ENCODE peak calls at places on chromosomes 11 and 22, in four cellular contexts. One of them, this sample, is unnamed.

GRCh38 chr11:104946907-104947306 is 21.5 kb downstream of the CASP4 start:
- DNase-seq in K562: peak; percentile 12
- DNase-seq in IMR-90: peak; percentile 59
- DNase-seq in A549: peak; percentile 45
- DNase-seq in this sample: peak; percentile 27

GRCh38 chr11:104967493-104968364 is 645 bp downstream of the CASP4 start:
- DNase-seq in A549: no peak
- DNase-seq in IMR-90: peak; percentile 16
- DNase-seq in K562: no peak
- DNase-seq in this sample: no peak

GRCh38 chr22:26364066-26365015 is 64.7 kb upstream of the ASPHD2 start:
- DNase-seq in IMR-90: peak; percentile 80
- DNase-seq in K562: peak; percentile 38
- DNase-seq in A549: peak; percentile 81
- DNase-seq in this sample: peak; percentile 27

GRCh38 chr11:117127164-117127563 is 16.9 kb upstream of the PAFAH1B2 start:
- DNase-seq in IMR-90: no peak
- DNase-seq in A549: no peak
- DNase-seq in K562: no peak
- DNase-seq in this sample: no peak

GRCh38 chr11:30788849-30789248 is 202.7 kb upstream of the MPPED2 start:
- DNase-seq in A549: no peak
- DNase-seq in IMR-90: no peak
- DNase-seq in K562: no peak
- DNase-seq in this sample: no peak

GRCh38 chr22:36405671-36406070 is 17.9 kb upstream of the MYH9 start:
- DNase-seq in IMR-90: no peak
- DNase-seq in K562: no peak
- DNase-seq in A549: no peak
- DNase-seq in this sample: no peak

GRCh38 chr11:77202941-77203900 is 75.2 kb downstream of the MYO7A start:
- DNase-seq in A549: no peak
- DNase-seq in IMR-90: no peak
- DNase-seq in K562: no peak
- DNase-seq in this sample: no peak

GRCh38 chr11:62169935-62170334 is 20.1 kb upstream of the SCGB1D1 start:
- DNase-seq in A549: no peak
- DNase-seq in K562: no peak
- DNase-seq in IMR-90: no peak
- DNase-seq in this sample: no peak

GRCh38 chr22:27245056-27245455 is 556.5 kb downstream of the MN1 start:
- DNase-seq in K562: no peak
- DNase-seq in A549: no peak
- DNase-seq in IMR-90: no peak
- DNase-seq in this sample: no peak

GRCh38 chr22:42747701-42748513 is 27.2 kb upstream of the A4GALT start:
- DNase-seq in A549: no peak
- DNase-seq in IMR-90: peak; percentile 76
- DNase-seq in K562: no peak
- DNase-seq in this sample: no peak

GRCh38 chr11:35815556-35816315 is 128.1 kb upstream of the LDLRAD3 start:
- DNase-seq in IMR-90: peak; percentile 24
- DNase-seq in A549: no peak
- DNase-seq in K562: no peak
- DNase-seq in this sample: no peak

GRCh38 chr11:120523196-120523595 is 11.6 kb downstream of the GRIK4 start:
- DNase-seq in K562: no peak
- DNase-seq in A549: no peak
- DNase-seq in IMR-90: no peak
- DNase-seq in this sample: no peak

GRCh38 chr11:86138958-86139357 is 70.1 kb upstream of the PICALM start:
- DNase-seq in A549: no peak
- DNase-seq in K562: no peak
- DNase-seq in IMR-90: no peak
- DNase-seq in this sample: peak; percentile 84

GRCh38 chr11:122103366-122103765 is 12.6 kb downstream of the BLID start:
- DNase-seq in IMR-90: peak; percentile 61
- DNase-seq in A549: no peak
- DNase-seq in K562: no peak
- DNase-seq in this sample: no peak

GRCh38 chr11:6523253-6523652 is 26.2 kb downstream of the DNHD1 start:
- DNase-seq in IMR-90: peak; percentile 81
- DNase-seq in K562: no peak
- DNase-seq in A549: peak; percentile 31
- DNase-seq in this sample: no peak

GRCh38 chr11:26037716-26038115 is 294.2 kb upstream of the ANO3 start:
- DNase-seq in K562: no peak
- DNase-seq in A549: no peak
- DNase-seq in IMR-90: no peak
- DNase-seq in this sample: no peak

GRCh38 chr11:60336767-60337391 is 9.8 kb downstream of the MS4A6E start:
- DNase-seq in K562: no peak
- DNase-seq in A549: no peak
- DNase-seq in IMR-90: no peak
- DNase-seq in this sample: peak; percentile 55

GRCh38 chr11:125513705-125514265 is 17.7 kb upstream of the FEZ1 start:
- DNase-seq in IMR-90: no peak
- DNase-seq in A549: no peak
- DNase-seq in K562: no peak
- DNase-seq in this sample: no peak

GRCh38 chr11:32071811-32072210 is 19.1 kb upstream of the RCN1 start:
- DNase-seq in IMR-90: peak; percentile 68
- DNase-seq in K562: no peak
- DNase-seq in A549: peak; percentile 41
- DNase-seq in this sample: no peak

GRCh38 chr11:27305751-27306150 is 57.3 kb downstream of the CCDC34 start:
- DNase-seq in IMR-90: no peak
- DNase-seq in K562: no peak
- DNase-seq in A549: no peak
- DNase-seq in this sample: no peak

GRCh38 chr22:20033045-20033706 is 12.3 kb downstream of the TANGO2 start:
- DNase-seq in K562: no peak
- DNase-seq in IMR-90: no peak
- DNase-seq in A549: no peak
- DNase-seq in this sample: no peak

GRCh38 chr11:33542921-33543320 is 157.7 kb downstream of the C11orf91 start:
- DNase-seq in IMR-90: peak; percentile 40
- DNase-seq in K562: peak; percentile 54
- DNase-seq in A549: peak; percentile 55
- DNase-seq in this sample: no peak

GRCh38 chr11:100876826-100877545 is 189.9 kb downstream of the ARHGAP42 start:
- DNase-seq in K562: no peak
- DNase-seq in IMR-90: peak; percentile 98
- DNase-seq in A549: peak; percentile 27
- DNase-seq in this sample: no peak

GRCh38 chr11:6298605-6299004 is 21.7 kb downstream of the CAVIN3 start:
- DNase-seq in IMR-90: no peak
- DNase-seq in A549: peak; percentile 72
- DNase-seq in K562: no peak
- DNase-seq in this sample: no peak

GRCh38 chr11:70569996-70570692 is 171.8 kb downstream of the CTTN start:
- DNase-seq in A549: no peak
- DNase-seq in K562: no peak
- DNase-seq in IMR-90: no peak
- DNase-seq in this sample: no peak
- H3K9me3 ChIP-seq in A549: no peaks in the 10 kb centered on the region
- H3K9me3 ChIP-seq in K562: no peaks in the 10 kb centered on the region
- H3K9me3 ChIP-seq in IMR-90: no peaks in the 10 kb centered on the region
- H3K9me3 ChIP-seq in this sample: no peaks in the 10 kb centered on the region

DNA sequence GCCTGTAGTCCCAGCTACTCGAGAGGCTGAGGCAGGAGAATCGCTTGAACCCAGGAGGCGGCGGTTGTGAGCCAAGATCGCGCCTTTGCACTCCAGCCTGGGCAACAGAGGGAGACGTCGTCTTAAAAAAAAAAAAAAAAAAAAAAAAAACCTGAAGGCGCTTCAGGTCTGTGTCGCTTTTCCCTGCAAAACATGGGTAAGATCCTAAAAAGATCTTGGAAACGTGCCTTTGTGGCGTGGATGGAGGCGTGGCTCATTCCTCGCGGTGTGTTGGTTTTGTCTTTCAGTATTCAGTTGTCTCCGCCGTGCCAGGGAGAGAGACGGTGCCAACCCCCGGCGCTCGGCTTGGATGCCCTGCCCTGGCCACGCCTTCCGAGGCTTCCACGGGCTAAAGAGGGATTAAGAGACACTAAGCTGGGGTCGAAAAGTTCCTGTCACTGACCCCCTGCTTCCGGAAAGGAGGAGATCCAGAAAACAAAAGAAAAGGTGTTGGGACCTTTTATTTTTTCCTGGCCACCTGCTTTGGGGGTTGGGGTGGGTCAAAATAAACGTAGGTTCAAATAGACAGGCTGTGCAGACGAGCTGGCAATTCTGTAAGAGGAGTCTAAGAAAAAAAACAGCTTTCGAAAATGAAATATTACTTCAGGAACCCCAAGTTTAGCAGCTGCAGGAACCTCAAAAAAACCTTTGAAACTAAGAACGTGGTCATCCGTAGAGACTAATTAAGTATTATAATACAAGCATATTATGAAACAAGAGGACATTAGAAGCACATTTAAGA is 1.1 kb upstream of the SLC35F2 start:
- DNase-seq in A549: peak; percentile 36
- DNase-seq in IMR-90: no peak
- DNase-seq in K562: no peak
- DNase-seq in this sample: peak; percentile 63
- TF ChIP-seq ELK1 in A549: no peak
- TF ChIP-seq ELK1 in IMR-90: no peak
- TF ChIP-seq ELK1 in K562: no peak
- TF ChIP-seq ELK1 in this sample: no peak

GRCh38 chr22:47388778-47389177 is 626.3 kb downstream of the TBC1D22A start:
- DNase-seq in IMR-90: no peak
- DNase-seq in K562: no peak
- DNase-seq in A549: no peak
- DNase-seq in this sample: no peak

GRCh38 chr22:47390026-47390970 is 627.8 kb downstream of the TBC1D22A start:
- DNase-seq in A549: no peak
- DNase-seq in IMR-90: no peak
- DNase-seq in K562: no peak
- DNase-seq in this sample: no peak

GRCh38 chr22:47388331-47388730 is 625.9 kb downstream of the TBC1D22A start:
- DNase-seq in IMR-90: no peak
- DNase-seq in A549: no peak
- DNase-seq in K562: no peak
- DNase-seq in this sample: no peak

GRCh38 chr22:47391169-47392053 is 629.0 kb downstream of the TBC1D22A start:
- DNase-seq in K562: no peak
- DNase-seq in A549: no peak
- DNase-seq in IMR-90: no peak
- DNase-seq in this sample: no peak

DNA sequence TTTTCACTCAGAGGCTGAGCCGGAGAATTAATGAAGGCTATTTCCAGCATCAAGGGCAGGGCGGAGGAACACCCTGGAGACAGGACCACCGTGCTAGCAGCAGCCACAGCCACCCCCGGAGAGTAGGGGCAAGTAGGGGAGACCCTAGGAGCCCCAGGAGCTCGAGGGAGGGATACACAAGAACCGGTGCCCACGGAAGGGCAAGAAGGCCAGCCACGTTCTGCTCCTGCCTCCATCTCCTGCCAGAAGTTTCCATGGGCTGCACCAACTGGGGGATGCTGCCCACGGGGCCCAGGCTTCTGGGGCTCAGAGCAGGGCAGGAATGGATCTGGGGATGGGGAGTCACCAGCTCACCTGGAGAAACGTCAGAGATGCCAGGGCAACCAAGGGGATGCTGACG is 626.8 kb downstream of the TBC1D22A start:
- DNase-seq in K562: no peak
- DNase-seq in IMR-90: no peak
- DNase-seq in A549: no peak
- DNase-seq in this sample: no peak
- H3K9me3 ChIP-seq in K562: no peaks in the 10 kb centered on the region
- H3K9me3 ChIP-seq in IMR-90: peaks cover 22% of the 10 kb centered on the region
- H3K9me3 ChIP-seq in A549: no peaks in the 10 kb centered on the region
- H3K9me3 ChIP-seq in this sample: no peaks in the 10 kb centered on the region

GRCh38 chr11:43774786-43775185 is 94.2 kb downstream of the HSD17B12 start:
- DNase-seq in K562: no peak
- DNase-seq in IMR-90: no peak
- DNase-seq in A549: no peak
- DNase-seq in this sample: no peak

GRCh38 chr11:43770173-43770572 is 89.6 kb downstream of the HSD17B12 start:
- DNase-seq in K562: no peak
- DNase-seq in A549: no peak
- DNase-seq in IMR-90: no peak
- DNase-seq in this sample: no peak

GRCh38 chr11:43772733-43773132 is 92.2 kb downstream of the HSD17B12 start:
- DNase-seq in K562: no peak
- DNase-seq in IMR-90: no peak
- DNase-seq in A549: no peak
- DNase-seq in this sample: no peak
- TF ChIP-seq ELK1 in K562: no peak
- TF ChIP-seq ELK1 in IMR-90: no peak
- TF ChIP-seq ELK1 in A549: no peak
- TF ChIP-seq ELK1 in this sample: no peak

GRCh38 chr11:58730507-58731089 is 1.1 kb downstream of the GLYAT start:
- DNase-seq in K562: no peak
- DNase-seq in IMR-90: no peak
- DNase-seq in A549: no peak
- DNase-seq in this sample: no peak
- H3K9me3 ChIP-seq in K562: no peaks in the 10 kb centered on the region
- H3K9me3 ChIP-seq in IMR-90: no peaks in the 10 kb centered on the region
- H3K9me3 ChIP-seq in A549: no peaks in the 10 kb centered on the region
- H3K9me3 ChIP-seq in this sample: no peaks in the 10 kb centered on the region

GRCh38 chr11:109264128-109264527 is 157.9 kb upstream of the C11orf87 start:
- DNase-seq in K562: no peak
- DNase-seq in A549: no peak
- DNase-seq in IMR-90: no peak
- DNase-seq in this sample: no peak
- TF ChIP-seq ELK1 in K562: no peak
- TF ChIP-seq ELK1 in A549: no peak
- TF ChIP-seq ELK1 in IMR-90: no peak
- TF ChIP-seq ELK1 in this sample: no peak

This sample was measured in GM12878.